ENCODE peak calls at places on chromosome 11, in four cellular contexts. T is IMR-90, W is HL-60, R is breast epithelium. N is an unnamed sample.

GRCh38 chr11:34256591-34256990 is 101.2 kb downstream of the ABTB2 start:
- DNase-seq in W (no peak), R (no peak), T (no peak), N (no peak)

GRCh38 chr11:1055990-1056771 is 18.5 kb upstream of the MUC2 start:
- DNase-seq in T (no peak), W (no peak), R (peak), N (no peak)

GRCh38 chr11:125373426-125374391 is 122.4 kb downstream of the FEZ1 start:
- DNase-seq in R (no peak), T (peak), W (no peak), N (no peak)

GRCh38 chr11:71239581-71239980 is 12.8 kb downstream of the SHANK2 start:
- DNase-seq in T (no peak), R (peak), W (no peak), N (no peak)

GRCh38 chr11:33634291-33634834 is 66.3 kb downstream of the C11orf91 start:
- DNase-seq in T (peak), R (no peak), W (no peak), N (no peak)

GRCh38 chr11:107816028-107816427 is 42.6 kb downstream of the SLC35F2 start:
- DNase-seq in R (no peak), W (no peak), T (no peak), N (no peak)

GRCh38 chr11:76668362-76669155 is 2.0 kb downstream of the LRRC32 start:
- DNase-seq in T (no peak), W (no peak), R (peak), N (no peak)

GRCh38 chr11:569273-569885 is 6.9 kb upstream of the PHRF1 start:
- DNase-seq in R (no peak), W (no peak), T (no peak), N (no peak)

GRCh38 chr11:100948936-100949335 is 180.7 kb downstream of the PGR start:
- DNase-seq in T (no peak), R (no peak), W (no peak), N (no peak)

GRCh38 chr11:126476256-126476970 is 120.9 kb downstream of the ST3GAL4 start:
- DNase-seq in W (no peak), T (no peak), R (no peak), N (no peak)

GRCh38 chr11:86706341-86707131 is 34.1 kb upstream of the ME3 start:
- DNase-seq in R (no peak), T (no peak), W (no peak), N (peak)

GRCh38 chr11:125833016-125833415 is at the start of gene PATE4:
- DNase-seq in T (no peak), W (no peak), R (no peak), N (no peak)

GRCh38 chr11:112963368-112963955 is 2.2 kb downstream of the NCAM1 start:
- DNase-seq in R (no peak), T (no peak), W (no peak), N (no peak)

GRCh38 chr11:123594188-123594901 is 60.1 kb downstream of the SCN3B start:
- DNase-seq in R (no peak), T (peak), W (no peak), N (no peak)

GRCh38 chr11:134560566-134561347 is 148.7 kb upstream of the B3GAT1 start:
- DNase-seq in W (no peak), R (no peak), T (no peak), N (no peak)

GRCh38 chr11:79444923-79445322 is 4.1 kb upstream of the TENM4 start:
- DNase-seq in W (no peak), R (no peak), T (no peak), N (no peak)

GRCh38 chr11:102111011-102111786 is 952 bp downstream of the YAP1 start:
- DNase-seq in R (peak), T (peak), W (no peak), N (no peak)

GRCh38 chr11:117597083-117597482 is 199.9 kb downstream of the DSCAML1 start:
- DNase-seq in R (no peak), W (peak), T (peak), N (peak)

GRCh38 chr11:100930185-100930778 is 199.3 kb downstream of the PGR start:
- DNase-seq in R (no peak), W (no peak), T (peak), N (no peak)

DNA sequence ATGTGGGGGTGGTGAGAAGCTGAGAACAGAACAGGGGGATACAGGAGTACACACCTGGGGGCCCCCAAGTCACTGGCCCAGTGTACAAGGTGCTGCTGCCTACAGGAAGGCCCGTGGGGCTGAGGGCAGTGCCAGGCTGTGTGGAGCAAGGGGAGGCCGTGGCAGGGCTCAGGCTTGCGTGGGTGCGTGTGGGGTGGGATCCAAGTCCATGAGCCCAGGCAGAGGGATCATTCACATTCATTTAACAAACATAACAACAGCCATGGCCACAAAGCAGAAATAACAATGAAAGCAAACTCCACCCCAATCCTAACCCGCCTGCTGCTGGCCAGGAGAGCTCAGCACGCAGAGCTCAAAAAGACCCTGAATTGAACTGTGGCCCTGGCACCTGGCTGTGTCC is 17.1 kb upstream of the SCGB1A1 start:
- DNase-seq in R (no peak), W (no peak), T (no peak), N (no peak)
- H3K4me3 ChIP-seq in R (no peak), W (peak), T (no peak), N (no peak)

DNA sequence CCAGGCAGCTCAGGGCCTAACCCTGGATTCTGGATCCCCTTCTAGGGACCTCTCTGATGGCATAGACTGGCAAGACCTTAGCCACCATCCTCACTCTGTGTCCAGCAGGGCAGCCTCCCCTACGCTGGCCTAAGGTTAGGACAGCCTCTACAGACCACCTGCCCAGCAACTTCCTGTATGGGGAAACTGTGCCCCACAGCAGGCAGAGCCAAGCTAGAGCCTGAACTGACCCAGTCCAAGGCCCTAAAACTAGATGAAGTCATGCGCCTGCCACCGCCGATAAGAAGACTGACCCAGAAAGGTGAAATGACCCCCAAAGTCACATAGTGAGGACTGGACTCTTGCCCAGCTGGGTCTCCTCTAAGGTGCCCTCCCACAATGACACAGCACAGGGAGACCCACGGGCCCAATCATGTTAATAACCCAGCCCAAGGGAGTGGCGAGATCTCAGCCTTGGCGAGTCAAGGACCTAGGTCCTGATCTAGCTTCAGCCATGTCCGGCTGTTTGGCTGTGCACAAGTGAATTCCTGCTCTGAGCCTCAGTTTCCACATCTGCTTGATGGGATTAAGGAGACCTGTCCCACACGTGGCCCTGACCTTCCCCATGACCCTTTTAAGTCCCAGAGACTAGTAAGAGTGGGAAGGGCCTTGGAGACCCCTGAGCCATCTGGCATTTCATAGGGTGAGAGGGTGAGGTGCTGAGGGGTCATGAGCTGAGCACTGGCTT is 17.6 kb downstream of the STARD10 start:
- DNase-seq in T (no peak), R (no peak), W (no peak), N (no peak)
- H3K4me3 ChIP-seq in T (no peak), R (no peak), W (no peak), N (no peak)

DNA sequence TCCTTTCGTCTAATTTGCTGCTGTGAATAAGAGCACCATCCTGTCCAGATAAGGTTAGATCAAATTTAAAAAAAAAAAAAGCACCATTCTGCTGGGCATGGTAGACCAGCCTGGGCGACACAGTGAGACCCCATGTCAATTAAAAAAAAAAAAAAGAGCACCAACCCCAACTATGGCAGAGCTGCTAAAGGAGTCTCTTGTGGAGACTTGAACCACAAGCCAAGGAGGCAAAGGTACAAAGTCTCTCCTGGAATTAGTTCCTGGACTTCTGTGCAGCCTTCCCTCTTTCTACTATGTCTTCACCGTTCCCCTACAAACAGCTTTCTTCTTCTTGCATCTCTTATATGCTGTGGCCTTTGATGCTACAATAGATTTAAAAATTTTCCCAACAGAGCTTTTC is 1.3 kb downstream of the PIK3C2A start:
- DNase-seq in W (no peak), T (no peak), R (no peak), N (no peak)
- H3K4me3 ChIP-seq in W (peak), T (peak), R (peak), N (peak)

GRCh38 chr11:21628641-21629040 is 564.2 kb upstream of the ANO5 start:
- DNase-seq in W (no peak), R (no peak), T (no peak), N (no peak)
- H3K4me3 ChIP-seq in W (no peak), R (no peak), T (no peak), N (no peak)

GRCh38 chr11:9266926-9267325 is 1.8 kb upstream of the DENND5A start:
- DNase-seq in T (no peak), W (no peak), R (no peak), N (no peak)

GRCh38 chr11:9265211-9266131 is at the start of gene DENND5A:
- DNase-seq in W (peak), T (peak), R (peak), N (no peak)

GRCh38 chr11:9267680-9268079 is 2.5 kb upstream of the DENND5A start:
- DNase-seq in W (no peak), R (no peak), T (no peak), N (no peak)

GRCh38 chr11:9264381-9265210 is 554 bp downstream of the DENND5A start:
- DNase-seq in W (peak), T (peak), R (no peak), N (no peak)

GRCh38 chr11:9266132-9266736 is 1.1 kb upstream of the DENND5A start:
- DNase-seq in W (no peak), R (no peak), T (no peak), N (no peak)
- H3K4me3 ChIP-seq in W (no peak), R (no peak), T (no peak), N (no peak)

DNA sequence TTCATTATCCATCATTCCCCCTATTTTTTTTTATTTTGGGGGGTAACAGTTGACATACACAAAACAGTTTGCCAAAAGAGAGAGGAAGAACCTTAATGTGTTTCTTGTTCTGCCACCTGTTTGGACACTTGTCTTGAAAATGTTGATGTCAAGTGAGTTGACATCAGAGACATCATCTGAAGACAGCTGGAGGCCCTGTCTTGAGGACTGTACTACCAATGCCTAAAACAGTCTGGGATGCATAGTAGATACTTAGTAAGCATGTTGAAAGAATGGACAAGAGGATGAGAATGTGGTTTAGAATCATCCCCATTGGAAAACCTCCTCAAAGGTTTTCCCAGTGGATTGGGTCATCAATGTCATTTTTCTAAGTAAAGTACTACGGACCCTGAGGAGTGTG is 2.4 kb upstream of the ARHGEF12 start:
- DNase-seq in R (no peak), T (no peak), W (no peak), N (no peak)
- H3K4me3 ChIP-seq in R (no peak), T (no peak), W (no peak), N (no peak)

GRCh38 chr11:73338279-73338678 is 30.2 kb downstream of the ARHGEF17 start:
- DNase-seq in R (no peak), W (no peak), T (no peak), N (no peak)
- H3K4me3 ChIP-seq in R (no peak), W (no peak), T (no peak), N (no peak)

GRCh38 chr11:72641522-72641899 is 32.7 kb downstream of the PDE2A start:
- DNase-seq in R (no peak), W (no peak), T (no peak), N (no peak)
- H3K4me3 ChIP-seq in R (peak), W (no peak), T (no peak), N (no peak)